ENCODE peak calls at places on chromosomes 3 and 15, in eight cellular contexts. F is Caco-2, A is suprapubic skin, X is adrenal gland, B is tibial nerve, W is IMR-90, G is right lobe of liver, P is upper lobe of left lung. N is an unnamed sample.

GRCh38 chr3:50652709-50653108 is 22.0 kb upstream of the DOCK3 start:
- DNase-seq in F (peak; percentile 72), A (no peak), X (peak; percentile 67), B (no peak), W (peak; percentile 8), G (no peak), P (no peak), N (no peak)

GRCh38 chr3:53776494-53777101 is 69.6 kb downstream of the CHDH start:
- DNase-seq in F (no peak), A (no peak), X (no peak), B (no peak), W (peak; percentile 8), G (no peak), P (no peak), N (no peak)

GRCh38 chr3:62028236-62028635 is 345.1 kb downstream of the FEZF2 start:
- DNase-seq in F (no peak), A (no peak), X (no peak), B (no peak), W (no peak), G (no peak), P (no peak), N (no peak)

GRCh38 chr15:62119224-62119925 is 45.7 kb downstream of the C2CD4B start:
- DNase-seq in F (no peak), A (no peak), X (no peak), B (no peak), W (peak; percentile 97), G (no peak), P (no peak), N (no peak)

GRCh38 chr3:134640872-134641470 is 9.9 kb downstream of the KY start:
- DNase-seq in F (peak; percentile 38), A (no peak), X (peak; percentile 74), B (no peak), W (peak; percentile 49), G (no peak), P (no peak), N (no peak)

GRCh38 chr15:96330450-96331140 is at the start of gene NR2F2:
- DNase-seq in F (peak; percentile 96), A (peak; percentile 95), X (peak; percentile 99), B (peak; percentile 98), W (peak; percentile 99), G (peak; percentile 98), P (peak; percentile 98), N (peak; percentile 96)

GRCh38 chr3:56157693-56158092 is 310.6 kb downstream of the ERC2 start:
- DNase-seq in F (no peak), A (no peak), X (peak; percentile 50), B (peak; percentile 15), W (no peak), G (no peak), P (no peak), N (no peak)

GRCh38 chr3:191484461-191484860 is 23.5 kb downstream of the PYDC2 start:
- DNase-seq in F (no peak), A (no peak), X (no peak), B (no peak), W (no peak), G (no peak), P (no peak), N (no peak)

GRCh38 chr3:142647856-142648255 is 51.7 kb downstream of the PLS1 start:
- DNase-seq in F (no peak), A (no peak), X (no peak), B (no peak), W (peak; percentile 5), G (no peak), P (no peak), N (no peak)

GRCh38 chr3:172084871-172085556 is 45.6 kb downstream of the FNDC3B start:
- DNase-seq in F (no peak), A (no peak), X (no peak), B (no peak), W (peak; percentile 40), G (no peak), P (no peak), N (no peak)

GRCh38 chr3:50603261-50604109 is 8.1 kb downstream of the CISH start:
- DNase-seq in F (no peak), A (no peak), X (no peak), B (no peak), W (no peak), G (no peak), P (no peak), N (no peak)

GRCh38 chr3:127369356-127369935 is 81.6 kb upstream of the PRR20G start:
- DNase-seq in F (no peak), A (no peak), X (no peak), B (no peak), W (no peak), G (no peak), P (no peak), N (no peak)

GRCh38 chr3:177781686-177782161 is 584.4 kb upstream of the TBL1XR1 start:
- DNase-seq in F (no peak), A (peak; percentile 69), X (peak; percentile 92), B (peak; percentile 55), W (peak; percentile 79), G (no peak), P (no peak), N (peak; percentile 63)

GRCh38 chr3:173732237-173732636 is 334.7 kb downstream of the NLGN1 start:
- DNase-seq in F (no peak), A (no peak), X (no peak), B (no peak), W (peak; percentile 74), G (no peak), P (no peak), N (no peak)

GRCh38 chr15:39362832-39363561 is 217.9 kb upstream of the THBS1 start:
- DNase-seq in F (no peak), A (no peak), X (no peak), B (no peak), W (peak; percentile 96), G (no peak), P (no peak), N (no peak)

GRCh38 chr3:105538483-105538882 is 171.8 kb downstream of the ALCAM start:
- DNase-seq in F (no peak), A (no peak), X (no peak), B (no peak), W (no peak), G (no peak), P (no peak), N (no peak)

GRCh38 chr3:159128628-159129027 is 326.8 kb downstream of the MFSD1 start:
- DNase-seq in F (no peak), A (no peak), X (no peak), B (no peak), W (no peak), G (no peak), P (no peak), N (no peak)

GRCh38 chr3:171354049-171354705 is 106.0 kb downstream of the TNIK start:
- DNase-seq in F (no peak), A (no peak), X (no peak), B (no peak), W (no peak), G (no peak), P (no peak), N (no peak)

GRCh38 chr3:40477671-40478070 is 749 bp downstream of the ZNF619 start:
- DNase-seq in F (no peak), A (no peak), X (no peak), B (no peak), W (no peak), G (no peak), P (no peak), N (no peak)

GRCh38 chr15:66784174-66784573 is 82.1 kb downstream of the SMAD6 start:
- DNase-seq in F (no peak), A (no peak), X (no peak), B (no peak), W (no peak), G (no peak), P (no peak), N (no peak)

GRCh38 chr15:63487076-63487757 is 17.2 kb upstream of the USP3 start:
- DNase-seq in F (peak; percentile 88), A (peak; percentile 94), X (peak; percentile 95), B (peak; percentile 81), W (peak; percentile 61), G (peak; percentile 93), P (peak; percentile 91), N (peak; percentile 88)

GRCh38 chr3:123660900-123661299 is 76.0 kb upstream of the HACD2 start:
- DNase-seq in F (no peak), A (peak; percentile 83), X (peak; percentile 97), B (peak; percentile 87), W (peak; percentile 98), G (peak; percentile 90), P (peak; percentile 87), N (peak; percentile 98)
- H3K4me1 ChIP-seq in F (peaks cover 7% of the 10 kb centered on the region), A (peaks cover 41% of the 10 kb centered on the region), X (peaks cover 45% of the 10 kb centered on the region), B (peaks cover 59% of the 10 kb centered on the region), W (peaks cover 26% of the 10 kb centered on the region), G (peaks cover 30% of the 10 kb centered on the region), P (peaks cover 68% of the 10 kb centered on the region), N (peaks cover 52% of the 10 kb centered on the region)

GRCh38 chr3:8769088-8769822 is at the start of gene OXTR:
- DNase-seq in F (peak; percentile 87), A (no peak), X (peak; percentile 70), B (peak; percentile 17), W (peak; percentile 82), G (no peak), P (peak; percentile 94), N (peak; percentile 61)
- H3K4me3 ChIP-seq in F (peak within 1 kb of the TSS; percentile 44), A (peak within 1 kb of the TSS; percentile 42), X (no peak within 1 kb of the TSS), B (peak within 1 kb of the TSS; percentile 42), W (peak within 1 kb of the TSS; percentile 82), G (no peak within 1 kb of the TSS), P (peak within 1 kb of the TSS; percentile 31), N (peak within 1 kb of the TSS; percentile 19)

GRCh38 chr3:17795733-17796132 is 53.3 kb upstream of the TBC1D5 start:
- DNase-seq in F (no peak), A (no peak), X (no peak), B (no peak), W (peak; percentile 1), G (no peak), P (no peak), N (no peak)

GRCh38 chr3:17798000-17798399 is 55.6 kb upstream of the TBC1D5 start:
- DNase-seq in F (peak; percentile 46), A (no peak), X (no peak), B (no peak), W (no peak), G (no peak), P (no peak), N (no peak)

GRCh38 chr3:17795280-17795679 is 52.8 kb upstream of the TBC1D5 start:
- DNase-seq in F (no peak), A (no peak), X (no peak), B (no peak), W (no peak), G (no peak), P (no peak), N (no peak)

GRCh38 chr3:17799312-17799711 is 56.9 kb upstream of the TBC1D5 start:
- DNase-seq in F (no peak), A (no peak), X (no peak), B (no peak), W (no peak), G (no peak), P (no peak), N (no peak)

GRCh38 chr3:17793542-17794195 is 51.2 kb upstream of the TBC1D5 start:
- DNase-seq in F (no peak), A (no peak), X (no peak), B (no peak), W (no peak), G (no peak), P (no peak), N (no peak)
- H3K4me1 ChIP-seq in F (no peaks in the 10 kb centered on the region), A (no peaks in the 10 kb centered on the region), X (no peaks in the 10 kb centered on the region), B (no peaks in the 10 kb centered on the region), W (no peaks in the 10 kb centered on the region), G (no peaks in the 10 kb centered on the region), P (no peaks in the 10 kb centered on the region), N (no peaks in the 10 kb centered on the region)

DNA sequence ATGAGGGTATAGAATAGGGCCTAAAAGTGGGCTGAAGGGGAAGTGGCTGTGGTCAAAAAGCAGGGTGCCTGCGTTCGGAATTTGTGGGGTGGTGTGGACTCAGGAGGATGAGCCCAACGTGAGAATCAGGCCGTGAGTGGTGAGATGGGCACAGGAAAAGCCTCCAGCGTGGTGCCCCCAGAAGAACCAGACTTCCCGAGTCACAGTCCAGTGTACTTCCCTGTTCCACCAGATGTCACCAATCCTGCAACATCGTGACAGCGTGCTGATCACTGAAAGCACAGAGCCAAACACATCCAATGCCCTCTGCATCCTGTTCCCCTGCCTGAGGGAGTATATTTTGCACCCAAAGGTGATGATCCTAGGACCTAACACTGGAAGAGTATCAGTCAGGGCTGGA is 20.8 kb upstream of the ACAN start:
- DNase-seq in F (no peak), A (no peak), X (no peak), B (no peak), W (no peak), G (no peak), P (no peak), N (no peak)
- H3K4me3 ChIP-seq in F (no peak overlapping the region), A (no peak overlapping the region), X (no peak overlapping the region), B (no peak overlapping the region), W (no peak overlapping the region), G (no peak overlapping the region), P (no peak overlapping the region), N (no peak overlapping the region)

N was measured in uterus.